ENCODE peak calls at places on chromosome 21, in six cellular contexts. O is neural crest cell, C is ovary, F is mesothelial cell of epicardium, E is PC-3, D is fibroblast of lung. Y is an unnamed sample.

GRCh38 chr21:42704861-42705260 is 51.4 kb downstream of the PDE9A start:
- DNase-seq in O (no peak), C (no peak), F (no peak), E (no peak), D (no peak), Y (no peak)

GRCh38 chr21:37496972-37497371 is 130.4 kb downstream of the DYRK1A start:
- DNase-seq in O (no peak), C (no peak), F (no peak), E (peak), D (no peak), Y (no peak)

GRCh38 chr21:35641271-35642016 is 418.9 kb downstream of the SETD4 start:
- DNase-seq in O (no peak), C (no peak), F (no peak), E (no peak), D (peak), Y (no peak)

GRCh38 chr21:34807146-34807880 is 138.5 kb downstream of the CLIC6 start:
- DNase-seq in O (no peak), C (no peak), F (no peak), E (peak), D (peak), Y (peak)

GRCh38 chr21:35346697-35347096 is 297.6 kb upstream of the RUNX1 start:
- DNase-seq in O (no peak), C (no peak), F (no peak), E (no peak), D (no peak), Y (no peak)

GRCh38 chr21:33025106-33025470 is 647 bp upstream of the OLIG2 start:
- DNase-seq in O (peak), C (no peak), F (no peak), E (no peak), D (no peak), Y (no peak)

GRCh38 chr21:34887729-34888568 is 161.2 kb downstream of the RUNX1 start:
- DNase-seq in O (peak), C (peak), F (peak), E (peak), D (peak), Y (peak)

GRCh38 chr21:37195078-37195477 is 72.1 kb downstream of the VPS26C start:
- DNase-seq in O (no peak), C (no peak), F (no peak), E (no peak), D (no peak), Y (no peak)

GRCh38 chr21:35316933-35317332 is 267.8 kb upstream of the RUNX1 start:
- DNase-seq in O (no peak), C (no peak), F (no peak), E (no peak), D (peak), Y (peak)

GRCh38 chr21:45957986-45958610 is 23.5 kb upstream of the COL6A1 start:
- DNase-seq in O (no peak), C (peak), F (no peak), E (no peak), D (peak), Y (no peak)

GRCh38 chr21:42350271-42350885 is 416 bp downstream of the TFF2 start:
- DNase-seq in O (no peak), C (no peak), F (peak), E (no peak), D (no peak), Y (no peak)

GRCh38 chr21:45521241-45521640 is 21.0 kb downstream of the SLC19A1 start:
- DNase-seq in O (no peak), C (no peak), F (no peak), E (no peak), D (no peak), Y (no peak)

GRCh38 chr21:33780631-33781030 is 135.0 kb downstream of the ATP5PO start:
- DNase-seq in O (no peak), C (no peak), F (no peak), E (no peak), D (peak), Y (no peak)

GRCh38 chr21:44985441-44986401 is 45.9 kb downstream of the SLX9 start:
- DNase-seq in O (no peak), C (peak), F (no peak), E (no peak), D (no peak), Y (no peak)

GRCh38 chr21:35602811-35603210 is 457.5 kb downstream of the SETD4 start:
- DNase-seq in O (no peak), C (no peak), F (no peak), E (no peak), D (no peak), Y (no peak)

GRCh38 chr21:45457161-45457831 is 52.3 kb downstream of the COL18A1 start:
- DNase-seq in O (no peak), C (peak), F (no peak), E (no peak), D (no peak), Y (no peak)

GRCh38 chr21:45074048-45074817 is at the start of gene ADARB1:
- DNase-seq in O (peak), C (peak), F (peak), E (peak), D (peak), Y (no peak)

GRCh38 chr21:46130721-46131720 is 24.4 kb downstream of the FTCD start:
- DNase-seq in O (no peak), C (peak), F (no peak), E (no peak), D (no peak), Y (no peak)

GRCh38 chr21:37435120-37435519 is 68.5 kb downstream of the DYRK1A start:
- DNase-seq in O (peak), C (no peak), F (no peak), E (peak), D (peak), Y (no peak)

GRCh38 chr21:36889401-36889800 is 77.1 kb downstream of the HLCS start:
- DNase-seq in O (no peak), C (no peak), F (no peak), E (no peak), D (peak), Y (no peak)

GRCh38 chr21:16419188-16419874 is 689.5 kb downstream of the USP25 start:
- DNase-seq in O (no peak), C (peak), F (peak), E (no peak), D (peak), Y (peak)

GRCh38 chr21:26982767-26983166 is 15.9 kb upstream of the ADAMTS5 start:
- DNase-seq in O (no peak), C (no peak), F (no peak), E (peak), D (peak), Y (no peak)

GRCh38 chr21:45152265-45152746 is 77.9 kb downstream of the ADARB1 start:
- DNase-seq in O (peak), C (no peak), F (peak), E (no peak), D (peak), Y (no peak)

GRCh38 chr21:46540087-46540710 is 64.7 kb downstream of the S100B start:
- DNase-seq in O (no peak), C (no peak), F (no peak), E (no peak), D (no peak), Y (no peak)

GRCh38 chr21:17414766-17415165 is 98.1 kb upstream of the CXADR start:
- DNase-seq in O (no peak), C (no peak), F (no peak), E (no peak), D (no peak), Y (no peak)

GRCh38 chr21:33478858-33479678 is 706 bp downstream of the TMEM50B start:
- DNase-seq in O (peak), C (peak), F (peak), E (peak), D (peak), Y (no peak)

GRCh38 chr21:17463441-17463840 is 49.4 kb upstream of the CXADR start:
- DNase-seq in O (no peak), C (no peak), F (no peak), E (no peak), D (peak), Y (no peak)

GRCh38 chr21:27192286-27192685 is 225.4 kb upstream of the ADAMTS5 start:
- DNase-seq in O (no peak), C (no peak), F (no peak), E (no peak), D (peak), Y (no peak)

GRCh38 chr21:44930543-44930981 is 9.3 kb upstream of the SLX9 start:
- DNase-seq in O (no peak), C (no peak), F (no peak), E (peak), D (no peak), Y (no peak)

DNA sequence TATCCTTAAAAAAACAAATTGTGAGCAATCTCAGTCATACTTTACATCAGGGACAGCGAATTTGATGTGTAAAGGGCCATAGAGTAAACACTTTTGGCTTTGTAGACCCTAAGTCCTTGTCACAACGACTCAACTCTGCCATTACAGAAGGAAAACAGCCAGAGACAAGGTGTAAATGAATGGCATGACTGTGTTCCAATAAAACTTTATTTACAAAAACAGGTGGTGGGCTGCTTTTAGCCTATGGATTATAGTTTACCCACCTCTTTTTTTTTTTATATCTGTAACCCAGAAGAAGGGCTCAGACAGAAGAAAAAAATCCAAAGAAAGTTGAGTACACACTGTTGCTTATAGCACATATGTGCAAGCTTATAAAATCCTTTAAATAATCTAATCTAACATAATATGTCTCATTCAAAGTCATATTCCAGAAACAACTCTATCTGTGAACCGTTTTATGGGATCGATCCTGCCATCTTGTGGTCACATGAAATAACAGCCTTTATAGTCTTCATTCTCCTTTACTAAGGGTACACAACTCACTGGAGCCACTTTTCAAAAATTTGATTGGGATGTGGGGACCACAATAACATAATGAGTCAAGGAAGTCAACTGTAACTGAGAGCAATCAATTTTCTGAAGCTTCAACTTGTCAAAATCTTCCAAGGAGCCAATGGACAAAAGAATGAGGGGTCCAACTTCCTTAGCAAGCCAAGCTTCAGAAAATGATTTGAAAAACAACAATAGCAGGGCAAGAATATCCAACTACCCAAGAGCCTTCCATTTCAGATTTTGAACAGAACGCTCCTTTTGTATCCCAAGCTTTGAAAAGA is 142.2 kb upstream of the KRTAP19-8 start:
- DNase-seq in O (peak), C (no peak), F (no peak), E (peak), D (peak), Y (no peak)
- TF ChIP-seq CTCF in O (peak), C (no peak), F (peak), E (peak), D (peak), Y (no peak)

DNA sequence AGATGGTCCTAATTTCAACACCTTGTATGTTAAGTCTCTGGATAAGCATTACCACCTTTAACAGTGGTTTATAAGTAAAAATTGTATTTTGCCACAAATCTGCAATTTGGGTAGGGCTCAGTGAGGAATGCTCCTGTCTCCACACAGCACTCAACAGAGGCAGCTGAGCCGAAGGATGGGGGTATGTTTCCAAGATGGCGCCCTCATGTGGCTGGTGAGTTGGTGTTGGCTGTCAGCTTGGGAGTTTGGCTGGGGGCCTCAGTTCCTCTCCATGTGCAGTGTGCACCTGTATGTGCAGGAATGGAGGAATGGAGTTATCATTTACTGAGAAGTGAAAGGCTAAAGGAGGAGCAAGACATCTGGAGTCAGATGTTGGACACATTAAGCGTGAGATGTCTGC is 136.8 kb downstream of the GABPA start:
- DNase-seq in O (no peak), C (no peak), F (no peak), E (peak), D (no peak), Y (no peak)
- TF ChIP-seq CTCF in O (peak), C (no peak), F (no peak), E (peak), D (no peak), Y (no peak)

GRCh38 chr21:43760391-43760958 is 15.6 kb downstream of the CSTB start:
- DNase-seq in O (no peak), C (no peak), F (no peak), E (no peak), D (no peak), Y (no peak)
- TF ChIP-seq CTCF in O (no peak), C (no peak), F (no peak), E (peak), D (no peak), Y (no peak)

GRCh38 chr21:40924641-40925040 is 77.7 kb upstream of the DSCAM start:
- DNase-seq in O (no peak), C (no peak), F (no peak), E (no peak), D (no peak), Y (no peak)
- TF ChIP-seq CTCF in O (no peak), C (no peak), F (no peak), E (no peak), D (no peak), Y (no peak)

GRCh38 chr21:14863745-14864210 is 201.0 kb downstream of the NRIP1 start:
- DNase-seq in O (no peak), C (no peak), F (no peak), E (peak), D (peak), Y (no peak)

GRCh38 chr21:14862794-14863720 is 201.7 kb downstream of the NRIP1 start:
- DNase-seq in O (no peak), C (no peak), F (no peak), E (peak), D (no peak), Y (no peak)

GRCh38 chr21:14866859-14867560 is 197.8 kb downstream of the NRIP1 start:
- DNase-seq in O (no peak), C (no peak), F (no peak), E (no peak), D (no peak), Y (no peak)

GRCh38 chr21:14869984-14870840 is 194.6 kb downstream of the NRIP1 start:
- DNase-seq in O (no peak), C (no peak), F (no peak), E (peak), D (no peak), Y (no peak)

DNA sequence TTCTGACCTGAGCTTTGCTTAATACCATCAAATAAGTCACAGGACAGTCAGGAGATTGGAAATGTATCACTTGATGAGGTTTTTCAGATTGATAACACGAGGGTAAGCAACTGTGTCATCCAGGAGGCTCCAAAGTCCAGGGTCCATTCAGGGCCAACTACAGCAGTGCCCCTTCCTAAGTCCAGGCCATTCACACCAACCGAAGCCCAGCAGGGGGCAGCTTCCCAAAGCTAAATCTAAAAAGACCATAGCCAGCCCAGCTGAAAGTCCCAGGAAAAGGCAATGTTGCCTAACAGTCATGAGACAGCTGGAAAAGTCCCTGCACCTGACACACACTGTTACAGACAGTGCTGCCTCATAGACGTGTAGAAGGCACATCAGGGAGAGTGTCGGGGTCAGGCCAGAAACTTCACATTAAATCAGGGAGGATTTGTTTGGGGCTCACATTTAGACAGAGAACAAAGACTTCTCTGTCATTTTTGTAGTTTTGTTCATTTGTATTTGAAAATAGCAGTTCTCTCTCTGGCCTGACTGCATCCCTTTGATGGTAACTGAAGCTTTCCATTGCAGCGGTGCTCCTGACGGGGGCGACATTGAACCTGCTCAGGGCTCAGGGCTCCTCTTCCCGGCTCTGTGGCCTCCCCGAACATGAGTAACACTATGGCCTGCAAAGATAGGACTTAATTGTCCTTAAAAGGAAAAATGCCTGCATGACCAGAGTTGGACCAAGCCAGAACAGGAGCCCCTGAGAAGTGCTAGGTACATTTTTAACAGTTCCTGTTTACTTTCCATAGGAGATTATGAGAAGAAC is 200.4 kb downstream of the NRIP1 start:
- DNase-seq in O (peak), C (peak), F (peak), E (peak), D (peak), Y (peak)
- TF ChIP-seq CTCF in O (peak), C (peak), F (peak), E (peak), D (peak), Y (no peak)

DNA sequence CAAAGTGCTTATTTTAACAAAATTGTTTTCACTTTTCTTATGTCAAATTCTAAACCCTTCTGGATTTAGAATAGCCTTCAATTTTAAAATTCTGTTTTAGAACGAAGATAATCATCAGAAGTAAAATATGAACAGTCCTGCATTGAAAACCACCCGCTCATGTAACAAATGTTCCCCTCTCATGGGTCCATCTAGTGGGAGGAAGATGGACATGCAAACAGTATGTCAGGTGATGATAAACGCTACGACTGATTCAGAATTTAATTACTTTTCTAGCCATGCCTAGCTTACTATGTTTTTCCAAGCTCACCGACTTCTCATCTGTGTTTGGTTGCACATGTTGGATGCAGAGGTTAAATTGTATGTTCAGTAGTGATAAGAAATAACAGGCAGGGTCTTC is 23.5 kb downstream of the SOD1 start:
- DNase-seq in O (no peak), C (no peak), F (no peak), E (peak), D (peak), Y (no peak)
- TF ChIP-seq CTCF in O (peak), C (no peak), F (no peak), E (peak), D (no peak), Y (no peak)

Y was measured in omental fat pad.